ENCODE peak calls at places on chromosomes 6 and 20, in seven cellular contexts. I is GM23248, L is HCT116, J is hepatocyte, D is PC-3, H is MM.1S, S is SK-N-SH. M is an unnamed sample. For H3K27me3 and H3K9me3, the result is how much of the 10 kb centered on the place peaks cover.

GRCh38 chr6:20702366-20702765 is 168.1 kb downstream of the CDKAL1 start:
- DNase-seq in I (no peak), L (no peak), J (no peak), D (no peak), H (no peak), S (no peak), M (no peak)

GRCh38 chr6:51049983-51050877 is 231.6 kb downstream of the TFAP2B start:
- DNase-seq in I (no peak), L (no peak), J (no peak), D (peak), H (no peak), S (no peak), M (no peak)

GRCh38 chr20:24340933-24341332 is 128.5 kb upstream of the SYNDIG1 start:
- DNase-seq in I (no peak), L (no peak), J (no peak), D (no peak), H (no peak), S (no peak), M (no peak)

GRCh38 chr6:56334937-56335336 is 87.6 kb upstream of the COL21A1 start:
- DNase-seq in I (peak), L (no peak), J (no peak), D (peak), H (no peak), S (no peak), M (no peak)

GRCh38 chr20:63025534-63026331 is 19.0 kb upstream of the BHLHE23 start:
- DNase-seq in I (peak), L (no peak), J (no peak), D (peak), H (no peak), S (peak), M (no peak)

GRCh38 chr6:11761744-11762620 is 16.6 kb downstream of the ADTRP start:
- DNase-seq in I (peak), L (no peak), J (no peak), D (no peak), H (no peak), S (no peak), M (no peak)

GRCh38 chr6:25103603-25104002 is 167.8 kb upstream of the RIPOR2 start:
- DNase-seq in I (no peak), L (no peak), J (no peak), D (no peak), H (no peak), S (no peak), M (no peak)

GRCh38 chr6:33323623-33323948 is 6.0 kb upstream of the ZBTB22 start:
- DNase-seq in I (no peak), L (no peak), J (no peak), D (no peak), H (no peak), S (peak), M (no peak)

GRCh38 chr6:40671338-40672050 is 84.3 kb upstream of the LRFN2 start:
- DNase-seq in I (no peak), L (no peak), J (peak), D (peak), H (no peak), S (no peak), M (no peak)

GRCh38 chr20:35972445-35972844 is 4.1 kb downstream of the CNBD2 start:
- DNase-seq in I (peak), L (no peak), J (peak), D (no peak), H (no peak), S (peak), M (no peak)

GRCh38 chr6:79377830-79378460 is 143.5 kb upstream of the HMGN3 start:
- DNase-seq in I (no peak), L (no peak), J (peak), D (peak), H (peak), S (no peak), M (no peak)

GRCh38 chr6:29958916-29959315 is 16.6 kb downstream of the HLA-A start:
- DNase-seq in I (no peak), L (no peak), J (no peak), D (no peak), H (no peak), S (no peak), M (no peak)

GRCh38 chr6:56693246-56693607 is 50.5 kb upstream of the DST start:
- DNase-seq in I (peak), L (no peak), J (peak), D (peak), H (no peak), S (no peak), M (no peak)

DNA sequence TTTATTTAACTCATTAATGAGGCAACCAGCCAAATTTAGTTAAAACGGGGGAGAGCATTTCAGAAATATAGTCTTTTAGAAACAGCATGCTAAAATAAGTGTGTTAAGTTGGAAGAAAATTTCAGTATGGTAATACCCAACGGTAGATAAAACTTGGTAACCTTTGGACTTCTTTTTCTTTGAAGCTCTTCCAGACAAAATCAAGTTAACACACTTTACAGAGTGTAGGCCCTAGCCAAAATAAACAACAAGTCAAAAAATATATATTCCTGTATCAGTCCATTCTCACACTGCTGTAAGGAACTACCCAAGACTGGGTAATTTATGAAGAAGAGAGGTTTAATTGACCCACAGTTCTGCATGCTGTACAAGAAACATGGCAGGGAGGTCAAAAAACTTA is 279.6 kb downstream of the HIVEP2 start:
- DNase-seq in I (no peak), L (no peak), J (no peak), D (no peak), H (no peak), S (no peak), M (no peak)
- H3K27me3 ChIP-seq in I (under half), L (under half), J (under half), D (under half), H (under half), S (under half), M (under half)

GRCh38 chr20:21511850-21512633 is 1.8 kb downstream of the NKX2-2 start:
- DNase-seq in I (no peak), L (no peak), J (no peak), D (no peak), H (no peak), S (peak), M (peak)
- TF ChIP-seq EZH2phosphoT487 in I (no peak), L (no peak), J (no peak), D (no peak), H (no peak), S (no peak), M (peak)

DNA sequence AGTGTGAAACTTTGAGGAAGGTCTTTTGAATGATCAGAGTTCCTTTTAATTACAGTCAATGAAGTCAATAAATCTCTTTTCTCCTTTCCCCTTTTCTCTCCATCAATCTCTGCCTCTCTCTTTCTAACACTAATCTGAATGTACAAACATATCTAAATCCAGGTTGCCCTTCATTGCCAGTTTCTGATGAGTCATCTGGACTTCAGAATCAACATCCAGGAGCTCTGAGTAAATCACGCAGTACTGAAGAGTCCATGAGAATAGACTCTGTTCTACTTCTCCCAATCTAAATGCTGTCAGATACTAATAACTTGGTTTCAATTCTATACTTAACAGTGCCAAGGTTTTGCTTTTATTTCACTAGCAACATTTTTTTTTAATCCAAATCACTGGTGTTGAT is 238.7 kb upstream of the THEMIS start:
- DNase-seq in I (peak), L (no peak), J (peak), D (peak), H (no peak), S (no peak), M (no peak)
- H3K9me3 ChIP-seq in I (under half), L (under half), J (under half), D (under half), H (under half), S (under half), M (under half)

GRCh38 chr6:384898-385297 is 6.7 kb upstream of the IRF4 start:
- DNase-seq in I (no peak), L (no peak), J (no peak), D (no peak), H (no peak), S (no peak), M (no peak)

GRCh38 chr6:387293-387694 is 4.3 kb upstream of the IRF4 start:
- DNase-seq in I (peak), L (no peak), J (no peak), D (peak), H (no peak), S (no peak), M (no peak)

GRCh38 chr6:385614-386013 is 5.9 kb upstream of the IRF4 start:
- DNase-seq in I (no peak), L (no peak), J (no peak), D (no peak), H (no peak), S (no peak), M (no peak)

GRCh38 chr6:388202-388903 is 3.2 kb upstream of the IRF4 start:
- DNase-seq in I (no peak), L (no peak), J (no peak), D (no peak), H (no peak), S (no peak), M (no peak)

DNA sequence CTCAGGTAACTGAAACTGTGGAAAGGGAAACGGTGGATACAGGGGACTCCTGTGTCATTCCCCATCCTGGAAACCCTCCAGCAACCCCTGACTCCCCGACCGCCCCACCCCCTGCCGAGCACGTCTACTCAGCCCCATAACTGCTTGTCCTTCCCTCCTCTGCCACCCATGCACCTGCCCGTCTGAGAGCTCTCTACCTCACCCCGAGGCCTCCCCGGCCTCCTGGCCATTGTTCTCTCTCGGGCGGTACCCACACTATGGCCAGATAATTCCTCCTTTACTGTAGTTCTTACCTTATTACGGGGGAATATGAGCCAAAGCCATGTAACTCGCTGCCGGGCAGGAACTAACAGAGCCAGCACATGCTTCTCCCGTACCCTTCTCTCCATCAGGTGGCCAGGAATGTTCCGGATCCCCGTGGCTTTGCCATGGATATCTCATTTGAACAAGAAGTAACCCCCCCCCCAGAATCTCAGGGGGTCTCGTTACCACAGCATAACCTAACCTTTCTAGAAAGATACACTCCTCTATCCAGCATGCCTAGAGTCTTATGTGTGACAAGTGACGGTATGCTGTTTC is 4.8 kb upstream of the IRF4 start:
- DNase-seq in I (no peak), L (no peak), J (no peak), D (no peak), H (no peak), S (no peak), M (no peak)
- H3K27me3 ChIP-seq in I (under half), L (under half), J (half or more), D (under half), H (under half), S (half or more), M (half or more)

DNA sequence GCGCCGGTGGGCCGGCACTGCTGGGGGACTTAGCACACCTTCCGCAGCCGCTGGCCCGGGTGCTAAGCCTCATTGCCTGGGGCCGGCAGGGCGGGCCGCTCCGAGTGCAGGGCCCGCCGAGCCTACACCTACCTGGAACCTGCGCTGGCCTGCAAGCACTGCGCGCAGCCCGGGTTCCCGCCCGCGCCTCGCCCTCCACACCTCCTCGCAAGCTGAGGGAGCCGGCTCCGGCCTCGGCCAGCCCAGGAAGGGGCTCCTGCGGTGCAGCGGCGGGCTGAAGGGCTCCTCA is 10.7 kb upstream of the MPC1 start:
- DNase-seq in I (no peak), L (no peak), J (no peak), D (no peak), H (no peak), S (no peak), M (no peak)
- TF ChIP-seq EZH2phosphoT487 in I (no peak), L (no peak), J (no peak), D (no peak), H (no peak), S (no peak), M (no peak)

GRCh38 chr6:140766999-140767398 is 1365.7 kb upstream of the GJE1 start:
- DNase-seq in I (no peak), L (no peak), J (no peak), D (no peak), H (no peak), S (no peak), M (no peak)

GRCh38 chr6:140773276-140773675 is 1359.4 kb upstream of the GJE1 start:
- DNase-seq in I (no peak), L (no peak), J (no peak), D (peak), H (no peak), S (no peak), M (no peak)

GRCh38 chr6:140774080-140774505 is 1358.6 kb upstream of the GJE1 start:
- DNase-seq in I (peak), L (peak), J (peak), D (peak), H (peak), S (no peak), M (no peak)

DNA sequence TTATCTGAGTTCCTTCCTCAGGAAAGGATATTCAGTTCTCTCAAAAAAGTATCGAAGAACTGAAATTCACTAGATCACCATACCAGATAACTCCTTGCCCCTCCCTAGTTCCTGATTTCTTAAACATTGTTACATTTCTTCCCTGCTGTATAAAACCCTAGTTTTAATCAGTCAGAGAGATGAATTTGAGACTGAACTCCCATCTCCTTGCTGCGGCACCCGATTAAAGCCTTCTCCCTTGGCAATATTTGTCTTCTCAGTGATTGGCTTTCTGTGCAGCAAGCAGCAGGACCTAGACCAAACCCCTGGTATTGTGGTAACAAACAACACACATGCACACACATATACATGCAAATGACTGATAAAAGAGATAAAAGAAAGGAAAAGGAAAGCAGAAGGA is 1364.6 kb upstream of the GJE1 start:
- DNase-seq in I (no peak), L (no peak), J (no peak), D (no peak), H (no peak), S (no peak), M (no peak)
- H3K9me3 ChIP-seq in I (under half), L (under half), J (under half), D (under half), H (under half), S (under half), M (under half)

GRCh38 chr6:143966291-143966690 is 41.8 kb downstream of the PLAGL1 start:
- DNase-seq in I (no peak), L (no peak), J (no peak), D (no peak), H (no peak), S (no peak), M (no peak)
- H3K27me3 ChIP-seq in I (under half), L (under half), J (under half), D (under half), H (under half), S (under half), M (half or more)

GRCh38 chr6:133341607-133342158 is 100.5 kb downstream of the EYA4 start:
- DNase-seq in I (peak), L (no peak), J (peak), D (peak), H (no peak), S (peak), M (no peak)
- TF ChIP-seq EZH2phosphoT487 in I (no peak), L (no peak), J (no peak), D (no peak), H (no peak), S (no peak), M (no peak)

GRCh38 chr6:159604443-159604956 is 88.5 kb downstream of the SOD2 start:
- DNase-seq in I (no peak), L (no peak), J (no peak), D (no peak), H (no peak), S (no peak), M (no peak)

GRCh38 chr6:159602370-159603185 is 90.5 kb downstream of the SOD2 start:
- DNase-seq in I (no peak), L (no peak), J (no peak), D (no peak), H (no peak), S (no peak), M (no peak)

GRCh38 chr6:159606786-159607185 is 86.3 kb downstream of the SOD2 start:
- DNase-seq in I (peak), L (no peak), J (no peak), D (no peak), H (no peak), S (no peak), M (no peak)

GRCh38 chr6:159601211-159601610 is 91.8 kb downstream of the SOD2 start:
- DNase-seq in I (no peak), L (no peak), J (no peak), D (no peak), H (no peak), S (no peak), M (no peak)
- H3K9me3 ChIP-seq in I (under half), L (under half), J (under half), D (under half), H (under half), S (under half), M (under half)

GRCh38 chr6:158051968-158052367 is 70.3 kb downstream of the SYNJ2 start:
- DNase-seq in I (no peak), L (no peak), J (no peak), D (no peak), H (no peak), S (no peak), M (no peak)
- H3K27me3 ChIP-seq in I (under half), L (under half), J (under half), D (under half), H (under half), S (under half), M (under half)